ENCODE peak calls at places on chromosome X, in ten cellular contexts. One of them, this sample, is unnamed.

GRCh38 chrX:107823456-107823855 is 2.2 kb upstream of the MID2 start:
- DNase-seq in AG08396: peak
- DNase-seq in activated T-cell treated with anti-CD3 and anti-CD28 coated beads, Interleukin-2, amount 50 U/mL, for 48 hours: no peak
- DNase-seq in progenitor cell of endocrine pancreas: no peak
- DNase-seq in stimulated activated CD8-positive, alpha-beta memory T cell treated with anti-CD3 and anti-CD28 coated beads, Interleukin-2, amount 100 ng/mL, for 1 hour: no peak
- DNase-seq in heart right ventricle: no peak
- DNase-seq in iPS-NIHi11: no peak
- DNase-seq in NCI-H2171: no peak
- DNase-seq in lung: no peak
- DNase-seq in lung microvascular endothelial cell: peak
- DNase-seq in this sample: no peak

GRCh38 chrX:16873106-16873505 is 2.9 kb upstream of the RBBP7 start:
- DNase-seq in AG08396: no peak
- DNase-seq in activated T-cell treated with anti-CD3 and anti-CD28 coated beads, Interleukin-2, amount 50 U/mL, for 48 hours: no peak
- DNase-seq in progenitor cell of endocrine pancreas: no peak
- DNase-seq in stimulated activated CD8-positive, alpha-beta memory T cell treated with anti-CD3 and anti-CD28 coated beads, Interleukin-2, amount 100 ng/mL, for 1 hour: no peak
- DNase-seq in heart right ventricle: no peak
- DNase-seq in iPS-NIHi11: no peak
- DNase-seq in NCI-H2171: no peak
- DNase-seq in lung: no peak
- DNase-seq in lung microvascular endothelial cell: no peak
- DNase-seq in this sample: no peak

GRCh38 chrX:19513383-19513782 is 1.9 kb downstream of the MAP3K15 start:
- DNase-seq in AG08396: peak
- DNase-seq in activated T-cell treated with anti-CD3 and anti-CD28 coated beads, Interleukin-2, amount 50 U/mL, for 48 hours: no peak
- DNase-seq in progenitor cell of endocrine pancreas: no peak
- DNase-seq in stimulated activated CD8-positive, alpha-beta memory T cell treated with anti-CD3 and anti-CD28 coated beads, Interleukin-2, amount 100 ng/mL, for 1 hour: no peak
- DNase-seq in heart right ventricle: no peak
- DNase-seq in iPS-NIHi11: no peak
- DNase-seq in NCI-H2171: no peak
- DNase-seq in lung: peak
- DNase-seq in lung microvascular endothelial cell: no peak
- DNase-seq in this sample: no peak

GRCh38 chrX:7146703-7147430 is 645 bp upstream of the STS start:
- DNase-seq in AG08396: no peak
- DNase-seq in activated T-cell treated with anti-CD3 and anti-CD28 coated beads, Interleukin-2, amount 50 U/mL, for 48 hours: no peak
- DNase-seq in progenitor cell of endocrine pancreas: no peak
- DNase-seq in stimulated activated CD8-positive, alpha-beta memory T cell treated with anti-CD3 and anti-CD28 coated beads, Interleukin-2, amount 100 ng/mL, for 1 hour: no peak
- DNase-seq in heart right ventricle: no peak
- DNase-seq in iPS-NIHi11: no peak
- DNase-seq in NCI-H2171: no peak
- DNase-seq in lung: peak
- DNase-seq in lung microvascular endothelial cell: no peak
- DNase-seq in this sample: no peak

GRCh38 chrX:129846686-129847085 is 3.0 kb upstream of the ZDHHC9 start:
- DNase-seq in AG08396: no peak
- DNase-seq in activated T-cell treated with anti-CD3 and anti-CD28 coated beads, Interleukin-2, amount 50 U/mL, for 48 hours: no peak
- DNase-seq in progenitor cell of endocrine pancreas: no peak
- DNase-seq in stimulated activated CD8-positive, alpha-beta memory T cell treated with anti-CD3 and anti-CD28 coated beads, Interleukin-2, amount 100 ng/mL, for 1 hour: no peak
- DNase-seq in heart right ventricle: no peak
- DNase-seq in iPS-NIHi11: no peak
- DNase-seq in NCI-H2171: no peak
- DNase-seq in lung: no peak
- DNase-seq in lung microvascular endothelial cell: no peak
- DNase-seq in this sample: no peak

GRCh38 chrX:147890766-147891165 is 21.0 kb upstream of the FMR1 start:
- DNase-seq in AG08396: no peak
- DNase-seq in activated T-cell treated with anti-CD3 and anti-CD28 coated beads, Interleukin-2, amount 50 U/mL, for 48 hours: no peak
- DNase-seq in progenitor cell of endocrine pancreas: no peak
- DNase-seq in stimulated activated CD8-positive, alpha-beta memory T cell treated with anti-CD3 and anti-CD28 coated beads, Interleukin-2, amount 100 ng/mL, for 1 hour: no peak
- DNase-seq in heart right ventricle: no peak
- DNase-seq in iPS-NIHi11: no peak
- DNase-seq in NCI-H2171: no peak
- DNase-seq in lung: no peak
- DNase-seq in lung microvascular endothelial cell: no peak
- DNase-seq in this sample: no peak

GRCh38 chrX:23374291-23374690 is 39.6 kb downstream of the PTCHD1 start:
- DNase-seq in AG08396: no peak
- DNase-seq in activated T-cell treated with anti-CD3 and anti-CD28 coated beads, Interleukin-2, amount 50 U/mL, for 48 hours: no peak
- DNase-seq in progenitor cell of endocrine pancreas: no peak
- DNase-seq in stimulated activated CD8-positive, alpha-beta memory T cell treated with anti-CD3 and anti-CD28 coated beads, Interleukin-2, amount 100 ng/mL, for 1 hour: no peak
- DNase-seq in heart right ventricle: no peak
- DNase-seq in iPS-NIHi11: no peak
- DNase-seq in NCI-H2171: no peak
- DNase-seq in lung: no peak
- DNase-seq in lung microvascular endothelial cell: no peak
- DNase-seq in this sample: no peak

GRCh38 chrX:123859409-123859827 is 435 bp upstream of the XIAP start:
- DNase-seq in AG08396: peak
- DNase-seq in activated T-cell treated with anti-CD3 and anti-CD28 coated beads, Interleukin-2, amount 50 U/mL, for 48 hours: no peak
- DNase-seq in progenitor cell of endocrine pancreas: no peak
- DNase-seq in stimulated activated CD8-positive, alpha-beta memory T cell treated with anti-CD3 and anti-CD28 coated beads, Interleukin-2, amount 100 ng/mL, for 1 hour: peak
- DNase-seq in heart right ventricle: peak
- DNase-seq in iPS-NIHi11: no peak
- DNase-seq in NCI-H2171: peak
- DNase-seq in lung: no peak
- DNase-seq in lung microvascular endothelial cell: no peak
- DNase-seq in this sample: peak

GRCh38 chrX:68978211-68978780 is 149.5 kb downstream of the EFNB1 start:
- DNase-seq in AG08396: peak
- DNase-seq in activated T-cell treated with anti-CD3 and anti-CD28 coated beads, Interleukin-2, amount 50 U/mL, for 48 hours: no peak
- DNase-seq in progenitor cell of endocrine pancreas: no peak
- DNase-seq in stimulated activated CD8-positive, alpha-beta memory T cell treated with anti-CD3 and anti-CD28 coated beads, Interleukin-2, amount 100 ng/mL, for 1 hour: no peak
- DNase-seq in heart right ventricle: no peak
- DNase-seq in iPS-NIHi11: peak
- DNase-seq in NCI-H2171: no peak
- DNase-seq in lung: no peak
- DNase-seq in lung microvascular endothelial cell: no peak
- DNase-seq in this sample: no peak

GRCh38 chrX:5236096-5236495 is 992.6 kb downstream of the NLGN4X start:
- DNase-seq in AG08396: no peak
- DNase-seq in activated T-cell treated with anti-CD3 and anti-CD28 coated beads, Interleukin-2, amount 50 U/mL, for 48 hours: no peak
- DNase-seq in progenitor cell of endocrine pancreas: peak
- DNase-seq in stimulated activated CD8-positive, alpha-beta memory T cell treated with anti-CD3 and anti-CD28 coated beads, Interleukin-2, amount 100 ng/mL, for 1 hour: no peak
- DNase-seq in heart right ventricle: no peak
- DNase-seq in iPS-NIHi11: peak
- DNase-seq in NCI-H2171: no peak
- DNase-seq in lung: no peak
- DNase-seq in lung microvascular endothelial cell: no peak
- DNase-seq in this sample: no peak

GRCh38 chrX:57977992-57978391 is 67.7 kb upstream of the ZXDA start:
- DNase-seq in AG08396: no peak
- DNase-seq in activated T-cell treated with anti-CD3 and anti-CD28 coated beads, Interleukin-2, amount 50 U/mL, for 48 hours: no peak
- DNase-seq in progenitor cell of endocrine pancreas: no peak
- DNase-seq in stimulated activated CD8-positive, alpha-beta memory T cell treated with anti-CD3 and anti-CD28 coated beads, Interleukin-2, amount 100 ng/mL, for 1 hour: no peak
- DNase-seq in heart right ventricle: no peak
- DNase-seq in iPS-NIHi11: no peak
- DNase-seq in NCI-H2171: no peak
- DNase-seq in lung: no peak
- DNase-seq in lung microvascular endothelial cell: no peak
- DNase-seq in this sample: no peak

GRCh38 chrX:106919932-106920452 is at the start of gene CLDN2:
- DNase-seq in AG08396: no peak
- DNase-seq in activated T-cell treated with anti-CD3 and anti-CD28 coated beads, Interleukin-2, amount 50 U/mL, for 48 hours: no peak
- DNase-seq in progenitor cell of endocrine pancreas: no peak
- DNase-seq in stimulated activated CD8-positive, alpha-beta memory T cell treated with anti-CD3 and anti-CD28 coated beads, Interleukin-2, amount 100 ng/mL, for 1 hour: no peak
- DNase-seq in heart right ventricle: no peak
- DNase-seq in iPS-NIHi11: peak
- DNase-seq in NCI-H2171: no peak
- DNase-seq in lung: no peak
- DNase-seq in lung microvascular endothelial cell: no peak
- DNase-seq in this sample: peak

GRCh38 chrX:52359614-52360232 is 9.1 kb upstream of the XAGE2 start:
- DNase-seq in AG08396: no peak
- DNase-seq in activated T-cell treated with anti-CD3 and anti-CD28 coated beads, Interleukin-2, amount 50 U/mL, for 48 hours: no peak
- DNase-seq in progenitor cell of endocrine pancreas: no peak
- DNase-seq in stimulated activated CD8-positive, alpha-beta memory T cell treated with anti-CD3 and anti-CD28 coated beads, Interleukin-2, amount 100 ng/mL, for 1 hour: no peak
- DNase-seq in heart right ventricle: no peak
- DNase-seq in iPS-NIHi11: no peak
- DNase-seq in NCI-H2171: no peak
- DNase-seq in lung: no peak
- DNase-seq in lung microvascular endothelial cell: no peak
- DNase-seq in this sample: no peak

GRCh38 chrX:78754917-78755316 is 7.4 kb downstream of the LPAR4 start:
- DNase-seq in AG08396: no peak
- DNase-seq in activated T-cell treated with anti-CD3 and anti-CD28 coated beads, Interleukin-2, amount 50 U/mL, for 48 hours: no peak
- DNase-seq in progenitor cell of endocrine pancreas: no peak
- DNase-seq in stimulated activated CD8-positive, alpha-beta memory T cell treated with anti-CD3 and anti-CD28 coated beads, Interleukin-2, amount 100 ng/mL, for 1 hour: no peak
- DNase-seq in heart right ventricle: no peak
- DNase-seq in iPS-NIHi11: no peak
- DNase-seq in NCI-H2171: no peak
- DNase-seq in lung: no peak
- DNase-seq in lung microvascular endothelial cell: no peak
- DNase-seq in this sample: no peak

GRCh38 chrX:49106930-49107329 is 16.6 kb downstream of the GPKOW start:
- DNase-seq in AG08396: peak
- DNase-seq in activated T-cell treated with anti-CD3 and anti-CD28 coated beads, Interleukin-2, amount 50 U/mL, for 48 hours: peak
- DNase-seq in progenitor cell of endocrine pancreas: no peak
- DNase-seq in stimulated activated CD8-positive, alpha-beta memory T cell treated with anti-CD3 and anti-CD28 coated beads, Interleukin-2, amount 100 ng/mL, for 1 hour: no peak
- DNase-seq in heart right ventricle: peak
- DNase-seq in iPS-NIHi11: peak
- DNase-seq in NCI-H2171: no peak
- DNase-seq in lung: no peak
- DNase-seq in lung microvascular endothelial cell: peak
- DNase-seq in this sample: no peak

GRCh38 chrX:39361736-39362135 is 560.5 kb downstream of the MID1IP1 start:
- DNase-seq in AG08396: no peak
- DNase-seq in activated T-cell treated with anti-CD3 and anti-CD28 coated beads, Interleukin-2, amount 50 U/mL, for 48 hours: no peak
- DNase-seq in progenitor cell of endocrine pancreas: no peak
- DNase-seq in stimulated activated CD8-positive, alpha-beta memory T cell treated with anti-CD3 and anti-CD28 coated beads, Interleukin-2, amount 100 ng/mL, for 1 hour: no peak
- DNase-seq in heart right ventricle: no peak
- DNase-seq in iPS-NIHi11: no peak
- DNase-seq in NCI-H2171: peak
- DNase-seq in lung: no peak
- DNase-seq in lung microvascular endothelial cell: peak
- DNase-seq in this sample: no peak

GRCh38 chrX:123817288-123817894 is 42.5 kb upstream of the XIAP start:
- DNase-seq in AG08396: no peak
- DNase-seq in activated T-cell treated with anti-CD3 and anti-CD28 coated beads, Interleukin-2, amount 50 U/mL, for 48 hours: no peak
- DNase-seq in progenitor cell of endocrine pancreas: no peak
- DNase-seq in stimulated activated CD8-positive, alpha-beta memory T cell treated with anti-CD3 and anti-CD28 coated beads, Interleukin-2, amount 100 ng/mL, for 1 hour: no peak
- DNase-seq in heart right ventricle: no peak
- DNase-seq in iPS-NIHi11: no peak
- DNase-seq in NCI-H2171: no peak
- DNase-seq in lung: no peak
- DNase-seq in lung microvascular endothelial cell: no peak
- DNase-seq in this sample: no peak

GRCh38 chrX:43808231-43808630 is 74.0 kb downstream of the MAOB start:
- DNase-seq in AG08396: no peak
- DNase-seq in activated T-cell treated with anti-CD3 and anti-CD28 coated beads, Interleukin-2, amount 50 U/mL, for 48 hours: no peak
- DNase-seq in progenitor cell of endocrine pancreas: no peak
- DNase-seq in stimulated activated CD8-positive, alpha-beta memory T cell treated with anti-CD3 and anti-CD28 coated beads, Interleukin-2, amount 100 ng/mL, for 1 hour: no peak
- DNase-seq in heart right ventricle: no peak
- DNase-seq in iPS-NIHi11: no peak
- DNase-seq in NCI-H2171: no peak
- DNase-seq in lung: no peak
- DNase-seq in lung microvascular endothelial cell: no peak
- DNase-seq in this sample: no peak

This sample was measured in iPS DF 19.7.